ENCODE peak calls at places on chromosomes 6 and 20, in seven cellular contexts. I is lower lobe of right lung; E is endothelial cell of umbilical vein; P is CD8-positive, alpha-beta memory T cell; C is Karpas-422; T is A549; L is sigmoid colon. A is an unnamed sample.

GRCh38 chr6:41097467-41098090 is 24.8 kb downstream of the NFYA start:
- DNase-seq in L (no peak), T (no peak), C (no peak), E (peak; percentile 80), I (no peak), P (no peak), A (no peak)

GRCh38 chr20:48831702-48832422 is 4.1 kb upstream of the PREX1 start:
- DNase-seq in P (no peak), I (no peak), L (peak; percentile 75), C (no peak), T (peak; percentile 73), E (peak; percentile 69), A (no peak)

GRCh38 chr6:49776444-49776843 is 10.6 kb downstream of the PGK2 start:
- DNase-seq in T (no peak), E (no peak), L (no peak), I (no peak), C (no peak), P (no peak), A (no peak)

GRCh38 chr6:137709424-137710281 is 157.4 kb upstream of the TNFAIP3 start:
- DNase-seq in E (no peak), C (no peak), T (no peak), P (no peak), L (no peak), I (no peak), A (no peak)

GRCh38 chr20:16864958-16865357 is 116.8 kb downstream of the OTOR start:
- DNase-seq in I (no peak), L (no peak), T (no peak), E (no peak), P (no peak), C (no peak), A (no peak)

GRCh38 chr6:113102761-113103160 is 754.4 kb upstream of the MARCKS start:
- DNase-seq in L (no peak), T (no peak), C (no peak), I (no peak), E (peak; percentile 97), P (no peak), A (no peak)

GRCh38 chr6:8074213-8074612 is 10.0 kb upstream of the BLOC1S5 start:
- DNase-seq in P (no peak), I (no peak), T (no peak), L (no peak), E (no peak), C (no peak), A (no peak)

GRCh38 chr20:63344151-63344470 is 17.0 kb downstream of the CHRNA4 start:
- DNase-seq in E (no peak), I (no peak), C (no peak), L (no peak), T (no peak), P (no peak), A (no peak)

GRCh38 chr20:32564921-32565734 is 20.0 kb downstream of the NOL4L start:
- DNase-seq in L (no peak), P (no peak), I (peak; percentile 87), E (no peak), T (no peak), C (no peak), A (peak; percentile 82)

GRCh38 chr6:7479801-7480266 is 61.6 kb upstream of the DSP start:
- DNase-seq in I (no peak), T (peak; percentile 51), L (no peak), P (no peak), C (no peak), E (peak; percentile 6), A (no peak)

GRCh38 chr6:46891396-46891795 is 30.3 kb downstream of the ADGRF5 start:
- DNase-seq in I (no peak), L (no peak), E (no peak), C (no peak), P (no peak), T (no peak), A (no peak)

GRCh38 chr6:3405679-3406078 is 51.2 kb downstream of the SLC22A23 start:
- DNase-seq in P (no peak), E (no peak), I (no peak), C (no peak), T (no peak), L (peak; percentile 42), A (no peak)

GRCh38 chr6:7540595-7540994 is 876 bp upstream of the DSP start:
- DNase-seq in I (peak; percentile 58), P (no peak), E (no peak), C (no peak), T (peak; percentile 25), L (no peak), A (no peak)

GRCh38 chr20:47358672-47359532 is 2.4 kb upstream of the ZMYND8 start:
- DNase-seq in T (peak; percentile 32), P (no peak), L (peak; percentile 94), C (peak; percentile 63), E (peak; percentile 98), I (peak; percentile 84), A (peak; percentile 82)

GRCh38 chr6:132209351-132209750 is 191.9 kb downstream of the MOXD1 start:
- DNase-seq in L (no peak), T (no peak), C (no peak), P (no peak), E (no peak), I (no peak), A (no peak)

GRCh38 chr6:7909323-7910276 is 988 bp downstream of the TXNDC5 start:
- DNase-seq in C (peak; percentile 74), T (peak; percentile 49), L (no peak), P (no peak), I (peak; percentile 71), E (peak; percentile 84), A (peak; percentile 86)

GRCh38 chr6:148890091-148890490 is 143.3 kb downstream of the UST start:
- DNase-seq in L (no peak), E (no peak), P (no peak), I (no peak), T (no peak), C (no peak), A (no peak)

GRCh38 chr20:50146214-50146613 is 7.3 kb downstream of the PEDS1 start:
- DNase-seq in T (no peak), I (no peak), E (no peak), P (no peak), L (no peak), C (no peak), A (no peak)

GRCh38 chr20:50146732-50147662 is 6.5 kb downstream of the PEDS1 start:
- DNase-seq in T (no peak), P (peak; percentile 85), E (peak; percentile 84), L (no peak), C (peak; percentile 86), I (peak; percentile 69), A (peak; percentile 80)

GRCh38 chr20:50152394-50153152 is 950 bp downstream of the PEDS1 start:
- DNase-seq in C (no peak), P (no peak), E (peak; percentile 44), I (no peak), L (no peak), T (no peak), A (no peak)

GRCh38 chr20:50151034-50151743 is 2.3 kb downstream of the PEDS1 start:
- DNase-seq in C (no peak), E (no peak), I (no peak), P (no peak), L (no peak), T (no peak), A (no peak)

DNA sequence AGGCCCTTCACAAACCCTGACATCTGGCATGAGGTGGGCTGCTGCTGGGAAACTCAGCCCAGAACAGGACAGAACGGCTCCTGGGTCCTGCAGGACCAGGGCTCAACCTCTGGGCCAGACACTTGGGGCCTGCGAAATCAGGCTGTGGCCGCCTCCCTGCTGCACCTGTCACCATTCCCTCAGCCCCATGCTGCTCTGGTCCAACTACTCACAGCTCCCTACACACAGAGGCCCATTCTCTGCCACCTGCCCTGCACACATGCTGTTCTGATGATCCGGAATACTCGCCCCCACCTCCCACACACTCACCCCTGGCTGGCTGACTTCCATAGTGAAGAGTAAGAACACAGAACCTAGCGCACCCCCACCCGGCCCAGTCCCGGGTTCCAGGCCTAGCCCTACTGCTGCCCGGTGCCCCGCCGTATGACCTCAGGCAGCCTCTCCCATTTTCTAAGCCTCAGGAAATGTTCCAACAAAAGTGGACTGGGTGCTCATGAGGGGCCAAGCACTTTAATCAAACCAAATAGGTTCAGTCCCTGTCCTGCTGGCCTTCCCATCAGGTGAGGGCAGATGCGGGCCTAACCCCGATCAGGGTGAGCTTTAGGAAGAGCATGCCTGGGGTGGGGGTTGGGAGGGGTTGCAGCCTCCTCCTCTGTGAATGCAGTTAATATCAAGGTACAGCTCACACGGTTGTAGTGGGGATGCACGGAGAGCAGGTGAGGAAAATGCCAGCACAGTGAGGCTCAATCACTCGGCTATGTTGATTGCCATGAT is 3.9 kb downstream of the PEDS1 start:
- DNase-seq in C (no peak), P (no peak), I (no peak), L (no peak), E (no peak), T (no peak), A (no peak)
- H3K4me3 ChIP-seq in C (no peak overlapping the region), P (no peak overlapping the region), I (no peak overlapping the region), L (no peak overlapping the region), E (no peak overlapping the region), T (no peak overlapping the region), A (no peak overlapping the region)

DNA sequence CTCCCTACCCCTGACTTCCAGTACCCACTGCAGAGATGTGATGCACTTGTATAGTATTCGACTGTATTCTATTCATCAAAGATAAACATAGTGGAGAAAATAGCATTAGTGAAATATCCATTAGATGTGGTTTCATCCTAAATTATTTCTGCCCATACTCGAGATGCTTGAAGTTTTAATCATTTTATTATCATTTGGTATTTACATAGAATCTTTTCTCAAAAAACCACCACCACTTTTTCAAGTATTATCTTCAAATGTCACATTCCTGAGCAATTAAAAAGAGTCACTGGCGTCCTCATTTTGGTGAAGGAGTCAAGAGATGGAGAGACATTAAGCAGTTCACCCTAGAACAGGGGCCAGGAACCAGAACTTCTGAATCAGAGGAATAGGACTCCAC is 181.8 kb downstream of the HAO1 start:
- DNase-seq in C (no peak), T (no peak), P (no peak), E (no peak), L (no peak), I (no peak), A (no peak)
- H3K9me3 ChIP-seq in C (peaks cover 11% of the 10 kb centered on the region), T (peaks cover 2% of the 10 kb centered on the region), P (no peaks in the 10 kb centered on the region), E (no peaks in the 10 kb centered on the region), L (no peaks in the 10 kb centered on the region), I (no peaks in the 10 kb centered on the region), A (no peaks in the 10 kb centered on the region)

GRCh38 chr20:1392443-1392692 is 486 bp downstream of the FKBP1A start:
- DNase-seq in P (no peak), T (no peak), I (no peak), L (no peak), C (peak; percentile 63), E (no peak), A (no peak)
- H3K27ac ChIP-seq in P (peak overlapping the region; percentile 76), T (peak overlapping the region; percentile 95), I (peak overlapping the region; percentile 87), L (peak overlapping the region; percentile 81), C (peak overlapping the region; percentile 54), E (peak overlapping the region; percentile 90), A (peak overlapping the region; percentile 88)

DNA sequence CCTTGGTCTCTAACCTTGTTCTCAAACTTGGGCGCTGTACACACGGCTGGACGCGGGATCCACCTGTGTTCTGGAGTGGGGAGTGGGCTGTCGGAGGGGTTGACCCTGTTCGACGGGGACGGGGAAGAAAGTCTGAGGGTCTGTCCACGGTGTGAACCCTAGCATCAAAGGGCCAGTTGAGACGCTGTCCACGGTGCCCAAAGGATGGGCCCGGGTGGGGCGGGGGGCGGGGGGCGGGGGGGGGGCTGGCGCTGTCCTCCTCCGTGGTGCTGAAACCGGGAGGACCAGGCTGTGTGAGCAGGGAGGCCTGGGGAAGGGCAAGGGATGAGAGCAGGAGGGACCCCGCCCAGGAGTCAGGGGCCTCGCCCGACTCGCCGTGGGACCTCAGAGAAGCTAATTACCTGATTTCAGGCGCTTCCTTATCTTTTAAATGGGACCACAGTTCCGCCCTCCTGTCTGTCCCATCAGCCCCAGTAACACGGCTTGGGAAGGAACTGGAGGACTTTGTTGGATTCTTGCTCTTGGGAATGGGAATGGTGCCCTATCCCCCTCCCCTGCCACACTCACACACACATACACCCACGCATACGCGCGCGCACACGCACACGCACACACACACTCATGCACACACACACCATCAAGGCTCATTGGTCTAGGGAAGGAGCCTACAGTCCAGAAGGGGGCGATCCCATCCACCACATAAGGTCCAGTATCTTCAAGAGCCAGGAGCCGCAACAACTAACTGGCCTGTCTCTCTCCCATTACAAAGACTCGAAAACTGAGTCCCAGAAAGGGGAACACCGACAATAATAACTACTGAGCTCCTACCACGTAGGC is 1.0 kb upstream of the VSTM2L start:
- DNase-seq in E (peak; percentile 31), L (no peak), T (peak; percentile 77), P (no peak), C (peak; percentile 83), I (no peak), A (no peak)
- H3K4me3 ChIP-seq in E (no peak overlapping the region), L (no peak overlapping the region), T (peak overlapping the region; percentile 82), P (no peak overlapping the region), C (no peak overlapping the region), I (peak overlapping the region; percentile 51), A (peak overlapping the region; percentile 42)

A was measured in upper lobe of right lung.